ENCODE peak calls at places on chromosome 1, in five cellular contexts. N, W, K, O and Z are unnamed samples.

GRCh38 chr1:178727014-178727895 is 2.2 kb downstream of the RALGPS2 start:
- DNase-seq in N (no peak), W (peak), K (peak), O (no peak), Z (no peak)

GRCh38 chr1:32101233-32101681 is 6.6 kb upstream of the KPNA6 start:
- DNase-seq in N (peak), W (peak), K (no peak), O (no peak), Z (peak)

GRCh38 chr1:78919150-78919549 is 87.4 kb downstream of the ADGRL4 start:
- DNase-seq in N (no peak), W (no peak), K (no peak), O (no peak), Z (peak)

GRCh38 chr1:89547563-89548485 is 23.2 kb downstream of the LRRC8B start:
- DNase-seq in N (no peak), W (peak), K (no peak), O (no peak), Z (peak)

GRCh38 chr1:84265867-84266266 is 35.6 kb upstream of the SAMD13 start:
- DNase-seq in N (no peak), W (no peak), K (no peak), O (no peak), Z (no peak)

GRCh38 chr1:243312962-243313634 is 57.3 kb downstream of the SDCCAG8 start:
- DNase-seq in N (no peak), W (no peak), K (no peak), O (no peak), Z (no peak)

GRCh38 chr1:109864063-109864822 is 46.4 kb upstream of the CSF1 start:
- DNase-seq in N (peak), W (peak), K (no peak), O (no peak), Z (no peak)

GRCh38 chr1:247322849-247323586 is 8.6 kb downstream of the ZNF496 start:
- DNase-seq in N (no peak), W (no peak), K (no peak), O (no peak), Z (no peak)

GRCh38 chr1:53291574-53291973 is 36.3 kb downstream of the LRP8 start:
- DNase-seq in N (no peak), W (peak), K (no peak), O (no peak), Z (no peak)

GRCh38 chr1:41811978-41812852 is 106.5 kb downstream of the HIVEP3 start:
- DNase-seq in N (peak), W (peak), K (peak), O (no peak), Z (peak)
- TF ChIP-seq CTCF in N (peak), W (peak), K (peak), O (peak), Z (peak)

GRCh38 chr1:156126701-156127534 is 12.4 kb downstream of the LMNA start:
- DNase-seq in N (peak), W (peak), K (no peak), O (no peak), Z (peak)
- H3K4me3 ChIP-seq in N (peak), W (peak), K (no peak), O (peak), Z (peak)

GRCh38 chr1:27403065-27403726 is 10.8 kb downstream of the GPR3 start:
- DNase-seq in N (no peak), W (peak), K (peak), O (peak), Z (peak)
- TF ChIP-seq CTCF in N (peak), W (peak), K (no peak), O (peak), Z (peak)

DNA sequence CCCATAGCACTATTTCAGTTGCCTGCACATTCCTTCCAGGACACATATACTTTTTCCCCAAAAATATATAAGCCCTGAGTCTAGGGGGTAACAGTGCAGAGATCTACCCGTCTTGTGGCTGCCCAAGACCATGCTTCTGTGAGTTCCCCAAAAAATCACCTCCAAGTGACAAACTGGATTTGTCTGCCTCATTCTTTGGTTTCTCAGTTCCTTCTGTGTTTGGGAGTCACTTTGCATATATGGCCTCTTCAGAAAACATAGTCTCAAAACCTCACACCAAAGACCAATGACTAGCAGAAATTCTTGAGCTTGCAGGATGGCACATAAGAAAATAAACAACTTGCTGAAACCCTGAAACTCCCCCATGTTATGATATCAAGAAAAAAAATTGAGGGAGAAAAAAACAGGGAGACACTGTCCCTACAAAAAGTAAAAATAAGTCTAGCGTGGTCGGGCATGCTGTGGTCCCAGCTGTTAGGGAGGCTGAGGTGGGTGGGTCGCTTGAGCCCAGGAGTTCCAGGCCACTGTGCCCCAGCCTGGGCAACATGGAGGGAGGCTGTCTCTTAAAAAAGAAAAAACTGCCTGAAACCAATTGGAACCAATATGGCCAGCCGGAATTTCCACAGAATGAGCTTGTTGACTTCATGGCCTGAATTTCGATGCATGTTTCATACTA is 8.0 kb downstream of the JMJD4 start:
- DNase-seq in N (no peak), W (no peak), K (no peak), O (no peak), Z (no peak)
- H3K4me3 ChIP-seq in N (no peak), W (no peak), K (no peak), O (no peak), Z (no peak)

GRCh38 chr1:47333922-47334764 is 553 bp downstream of the CMPK1 start:
- DNase-seq in N (no peak), W (peak), K (peak), O (peak), Z (peak)
- TF ChIP-seq CTCF in N (no peak), W (no peak), K (no peak), O (no peak), Z (peak)

GRCh38 chr1:16243936-16244649 is 7.1 kb upstream of the CPLANE2 start:
- DNase-seq in N (peak), W (peak), K (peak), O (peak), Z (peak)
- H3K4me3 ChIP-seq in N (no peak), W (no peak), K (no peak), O (no peak), Z (no peak)

GRCh38 chr1:35454616-35455015 is 102.6 kb downstream of the KIAA0319L start:
- DNase-seq in N (no peak), W (peak), K (no peak), O (no peak), Z (peak)
- TF ChIP-seq CTCF in N (no peak), W (peak), K (no peak), O (no peak), Z (peak)

DNA sequence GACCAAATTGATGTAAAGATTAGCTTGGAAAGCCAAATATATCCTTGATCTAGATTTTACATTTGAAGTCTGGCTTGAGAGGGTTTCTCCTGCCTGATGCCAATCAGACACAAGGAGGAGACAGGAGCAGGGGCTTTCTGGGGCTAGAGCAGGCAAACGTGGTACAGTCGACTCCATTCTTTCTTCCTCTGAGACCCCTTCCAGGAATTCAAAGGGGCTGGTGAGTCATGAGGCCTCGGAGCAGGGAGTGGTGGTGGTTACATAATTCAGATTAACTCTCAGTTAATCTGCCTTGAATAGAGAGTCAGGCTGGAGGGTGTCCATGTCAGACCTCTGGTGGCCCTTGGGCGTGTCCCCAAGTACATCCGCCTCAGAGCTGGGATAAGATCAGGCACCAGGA is 4.8 kb downstream of the AJAP1 start:
- DNase-seq in N (no peak), W (no peak), K (no peak), O (no peak), Z (no peak)
- H3K4me3 ChIP-seq in N (no peak), W (no peak), K (no peak), O (no peak), Z (no peak)

DNA sequence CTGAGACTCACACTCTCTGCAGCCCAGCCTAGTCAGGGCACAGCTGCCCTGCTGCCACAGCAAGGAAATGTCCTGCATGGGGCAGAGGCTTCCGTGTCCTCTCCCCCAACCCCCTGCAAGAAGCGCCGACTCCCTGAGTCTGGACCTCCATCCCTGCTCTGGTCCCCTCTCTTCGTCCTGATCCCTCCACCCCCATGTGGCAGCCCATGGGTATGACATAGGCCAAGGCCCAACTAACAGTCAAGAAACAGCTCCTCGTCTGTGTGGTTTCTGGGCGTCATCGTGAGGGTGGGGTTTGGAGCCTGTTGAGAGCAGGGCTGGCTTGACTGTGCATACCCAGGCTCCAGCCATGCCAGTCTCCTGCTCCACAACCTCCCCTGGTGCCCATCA is 19.5 kb downstream of the FAAH start:
- DNase-seq in N (no peak), W (peak), K (no peak), O (no peak), Z (peak)
- TF ChIP-seq CTCF in N (peak), W (peak), K (no peak), O (no peak), Z (peak)